ENCODE peak calls at places on chromosomes 2 and 18, in four cellular contexts. One of them, this sample, is unnamed.

GRCh38 chr2:52082646-52083045 is 1050.7 kb upstream of the NRXN1 start:
- DNase-seq in CD4-positive, alpha-beta T cell: no peak
- DNase-seq in HCT116: peak; percentile 37
- DNase-seq in gastrocnemius medialis: no peak
- DNase-seq in this sample: no peak

GRCh38 chr2:161418715-161419337 is 2.7 kb downstream of the TBR1 start:
- DNase-seq in CD4-positive, alpha-beta T cell: no peak
- DNase-seq in HCT116: no peak
- DNase-seq in gastrocnemius medialis: no peak
- DNase-seq in this sample: no peak

GRCh38 chr2:57373530-57373929 is 673.1 kb upstream of the VRK2 start:
- DNase-seq in CD4-positive, alpha-beta T cell: no peak
- DNase-seq in HCT116: peak; percentile 70
- DNase-seq in gastrocnemius medialis: no peak
- DNase-seq in this sample: no peak

GRCh38 chr2:159553727-159554126 is 62.6 kb downstream of the BAZ2B start:
- DNase-seq in CD4-positive, alpha-beta T cell: no peak
- DNase-seq in HCT116: no peak
- DNase-seq in gastrocnemius medialis: no peak
- DNase-seq in this sample: no peak

GRCh38 chr2:97951155-97951670 is 44.5 kb downstream of the TMEM131 start:
- DNase-seq in CD4-positive, alpha-beta T cell: no peak
- DNase-seq in HCT116: no peak
- DNase-seq in gastrocnemius medialis: no peak
- DNase-seq in this sample: no peak

GRCh38 chr2:32838418-32838817 is 108.3 kb upstream of the LTBP1 start:
- DNase-seq in CD4-positive, alpha-beta T cell: no peak
- DNase-seq in HCT116: no peak
- DNase-seq in gastrocnemius medialis: no peak
- DNase-seq in this sample: no peak

GRCh38 chr18:7980136-7980535 is 413.0 kb downstream of the PTPRM start:
- DNase-seq in CD4-positive, alpha-beta T cell: no peak
- DNase-seq in HCT116: peak; percentile 8
- DNase-seq in gastrocnemius medialis: no peak
- DNase-seq in this sample: no peak

GRCh38 chr2:182228073-182228473 is 198.8 kb downstream of the PDE1A start:
- DNase-seq in CD4-positive, alpha-beta T cell: no peak
- DNase-seq in HCT116: no peak
- DNase-seq in gastrocnemius medialis: no peak
- DNase-seq in this sample: no peak

GRCh38 chr18:11857177-11857887 is 6.1 kb downstream of the CHMP1B start:
- DNase-seq in CD4-positive, alpha-beta T cell: no peak
- DNase-seq in HCT116: peak; percentile 95
- DNase-seq in gastrocnemius medialis: peak; percentile 97
- DNase-seq in this sample: no peak

GRCh38 chr2:236167297-236168109 is 683 bp downstream of the GBX2 start:
- DNase-seq in CD4-positive, alpha-beta T cell: no peak
- DNase-seq in HCT116: no peak
- DNase-seq in gastrocnemius medialis: no peak
- DNase-seq in this sample: no peak

GRCh38 chr2:98828793-98829371 is 98.0 kb upstream of the MGAT4A start:
- DNase-seq in CD4-positive, alpha-beta T cell: no peak
- DNase-seq in HCT116: no peak
- DNase-seq in gastrocnemius medialis: no peak
- DNase-seq in this sample: no peak

GRCh38 chr2:35585972-35586371 is 769.6 kb upstream of the CRIM1 start:
- DNase-seq in CD4-positive, alpha-beta T cell: no peak
- DNase-seq in HCT116: no peak
- DNase-seq in gastrocnemius medialis: no peak
- DNase-seq in this sample: no peak

GRCh38 chr18:22604390-22604985 is 186.8 kb upstream of the CTAGE1 start:
- DNase-seq in CD4-positive, alpha-beta T cell: no peak
- DNase-seq in HCT116: no peak
- DNase-seq in gastrocnemius medialis: no peak
- DNase-seq in this sample: no peak

GRCh38 chr2:174245065-174245464 is 3.3 kb downstream of the OLA1 start:
- DNase-seq in CD4-positive, alpha-beta T cell: no peak
- DNase-seq in HCT116: no peak
- DNase-seq in gastrocnemius medialis: no peak
- DNase-seq in this sample: no peak

GRCh38 chr2:4763009-4763408 is 929.2 kb upstream of the SOX11 start:
- DNase-seq in CD4-positive, alpha-beta T cell: no peak
- DNase-seq in HCT116: no peak
- DNase-seq in gastrocnemius medialis: no peak
- DNase-seq in this sample: no peak

GRCh38 chr2:229800997-229801754 is 86.8 kb upstream of the DNER start:
- DNase-seq in CD4-positive, alpha-beta T cell: peak; percentile 72
- DNase-seq in HCT116: peak; percentile 58
- DNase-seq in gastrocnemius medialis: peak; percentile 45
- DNase-seq in this sample: no peak

GRCh38 chr2:30359644-30360167 is 87.3 kb upstream of the LCLAT1 start:
- DNase-seq in CD4-positive, alpha-beta T cell: no peak
- DNase-seq in HCT116: no peak
- DNase-seq in gastrocnemius medialis: peak; percentile 27
- DNase-seq in this sample: no peak
- TF ChIP-seq CTCF in CD4-positive, alpha-beta T cell: no peak
- TF ChIP-seq CTCF in HCT116: no peak
- TF ChIP-seq CTCF in gastrocnemius medialis: no peak
- TF ChIP-seq CTCF in this sample: no peak

GRCh38 chr2:121382744-121383143 is 97.7 kb upstream of the TFCP2L1 start:
- DNase-seq in CD4-positive, alpha-beta T cell: no peak
- DNase-seq in HCT116: no peak
- DNase-seq in gastrocnemius medialis: no peak
- DNase-seq in this sample: no peak
- TF ChIP-seq CTCF in CD4-positive, alpha-beta T cell: no peak
- TF ChIP-seq CTCF in HCT116: no peak
- TF ChIP-seq CTCF in gastrocnemius medialis: no peak
- TF ChIP-seq CTCF in this sample: no peak

DNA sequence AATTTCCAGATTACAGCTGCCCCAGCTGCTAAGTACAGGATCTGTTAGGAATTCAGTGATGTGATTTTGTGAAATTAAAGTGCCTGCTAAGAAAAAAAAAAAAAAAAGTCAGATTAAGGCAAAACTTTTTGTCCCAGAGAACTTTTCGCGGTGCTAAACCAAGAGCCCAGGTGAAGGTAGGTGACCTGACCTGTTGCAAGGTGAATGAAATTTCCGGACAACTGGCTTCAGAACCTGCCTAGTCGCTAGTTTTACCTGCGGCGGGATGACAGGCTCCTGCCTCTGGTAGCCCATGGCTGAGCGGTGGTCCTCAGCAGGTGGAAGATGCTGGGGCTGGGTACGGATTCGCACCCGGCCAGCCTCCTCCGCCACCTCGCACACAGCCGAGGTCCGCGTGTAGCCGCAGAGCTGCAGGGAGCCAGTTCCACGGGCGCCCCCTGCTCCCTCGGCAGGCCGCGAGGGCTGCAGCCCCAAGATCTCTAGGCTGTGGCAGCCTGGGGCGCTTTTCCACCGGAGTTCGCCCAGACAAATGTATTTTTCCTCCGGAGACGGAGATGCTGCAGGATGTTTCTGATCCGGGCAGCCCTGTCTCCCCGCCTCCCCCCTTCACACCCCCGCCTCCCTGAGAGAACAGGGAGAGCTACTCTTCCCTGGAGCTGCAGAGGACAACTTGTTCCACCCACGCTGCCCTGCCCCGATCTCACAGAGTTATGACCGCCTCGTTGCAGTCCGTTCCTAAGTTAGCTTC is at the start of gene SLC38A11:
- DNase-seq in CD4-positive, alpha-beta T cell: no peak
- DNase-seq in HCT116: no peak
- DNase-seq in gastrocnemius medialis: peak; percentile 10
- DNase-seq in this sample: no peak
- TF ChIP-seq CTCF in CD4-positive, alpha-beta T cell: no peak
- TF ChIP-seq CTCF in HCT116: no peak
- TF ChIP-seq CTCF in gastrocnemius medialis: no peak
- TF ChIP-seq CTCF in this sample: no peak

GRCh38 chr18:58320907-58321561 is 277.0 kb downstream of the NEDD4L start:
- DNase-seq in CD4-positive, alpha-beta T cell: no peak
- DNase-seq in HCT116: no peak
- DNase-seq in gastrocnemius medialis: no peak
- DNase-seq in this sample: no peak

GRCh38 chr18:58325521-58325908 is 281.5 kb downstream of the NEDD4L start:
- DNase-seq in CD4-positive, alpha-beta T cell: no peak
- DNase-seq in HCT116: no peak
- DNase-seq in gastrocnemius medialis: no peak
- DNase-seq in this sample: no peak

GRCh38 chr18:58324824-58325520 is 280.9 kb downstream of the NEDD4L start:
- DNase-seq in CD4-positive, alpha-beta T cell: no peak
- DNase-seq in HCT116: no peak
- DNase-seq in gastrocnemius medialis: no peak
- DNase-seq in this sample: no peak

GRCh38 chr18:58319719-58320118 is 275.7 kb downstream of the NEDD4L start:
- DNase-seq in CD4-positive, alpha-beta T cell: no peak
- DNase-seq in HCT116: no peak
- DNase-seq in gastrocnemius medialis: no peak
- DNase-seq in this sample: no peak

DNA sequence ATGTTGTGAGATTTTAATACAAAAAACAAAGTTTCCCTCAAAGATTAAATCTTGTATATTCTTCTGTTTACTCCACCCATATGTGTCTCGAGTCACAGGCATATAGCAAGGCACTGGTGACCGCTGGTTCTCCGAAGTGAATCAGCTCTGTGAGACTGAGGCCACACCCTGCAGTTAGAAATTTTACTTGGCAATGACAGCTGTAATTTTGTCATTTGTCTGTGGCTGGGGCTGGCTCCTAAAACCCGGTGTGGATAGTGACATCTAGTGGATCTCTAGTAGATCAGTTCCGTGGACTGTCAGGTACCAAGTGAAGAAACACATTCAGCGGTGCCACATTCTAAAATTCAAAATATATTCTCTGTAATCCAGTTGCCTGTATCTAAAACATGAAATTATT is 278.0 kb downstream of the NEDD4L start:
- DNase-seq in CD4-positive, alpha-beta T cell: peak; percentile 49
- DNase-seq in HCT116: peak; percentile 74
- DNase-seq in gastrocnemius medialis: peak; percentile 85
- DNase-seq in this sample: peak; percentile 77
- TF ChIP-seq CTCF in CD4-positive, alpha-beta T cell: peak; percentile 52
- TF ChIP-seq CTCF in HCT116: peak; percentile 73
- TF ChIP-seq CTCF in gastrocnemius medialis: peak; percentile 72
- TF ChIP-seq CTCF in this sample: peak; percentile 71

This sample was measured in D721Med.